ENCODE peak calls at places on chromosomes 6 and 20, in ten cellular contexts. R is cardiac muscle cell, S is HepG2, Z is stomach, B is MM.1S, C is adrenal gland, E is A549, A is Peyer's patch, T is dorsolateral prefrontal cortex, K is pancreas. N is an unnamed sample.

GRCh38 chr6:33607784-33608161 is 13.3 kb upstream of the ITPR3 start:
- DNase-seq in E (peak; percentile 51), R (no peak), C (no peak), B (peak; percentile 68), Z (peak; percentile 55), A (peak; percentile 78), T (no peak), K (peak; percentile 8), S (peak; percentile 79), N (no peak)

GRCh38 chr6:135675026-135675425 is 176.5 kb upstream of the PDE7B start:
- DNase-seq in B (no peak), T (no peak), E (no peak), S (no peak), A (no peak), K (no peak), R (no peak), C (no peak), Z (no peak), N (no peak)

GRCh38 chr6:169337881-169338445 is 84.3 kb upstream of the THBS2 start:
- DNase-seq in R (no peak), B (no peak), K (no peak), A (no peak), T (no peak), E (no peak), S (no peak), Z (no peak), C (no peak), N (no peak)

GRCh38 chr6:140774080-140774505 is 1358.6 kb upstream of the GJE1 start:
- DNase-seq in E (no peak), T (no peak), A (no peak), K (no peak), B (peak; percentile 58), C (no peak), Z (no peak), R (peak; percentile 81), S (no peak), N (no peak)

GRCh38 chr6:74891358-74891811 is 314.5 kb downstream of the COL12A1 start:
- DNase-seq in S (no peak), Z (no peak), B (no peak), E (no peak), K (no peak), T (no peak), A (no peak), R (peak; percentile 46), C (no peak), N (no peak)

GRCh38 chr6:141667580-141668309 is 465.0 kb upstream of the GJE1 start:
- DNase-seq in K (no peak), R (peak; percentile 7), C (no peak), B (no peak), E (no peak), A (no peak), S (no peak), T (no peak), Z (no peak), N (no peak)

GRCh38 chr20:32168184-32168910 is 39.2 kb downstream of the PLAGL2 start:
- DNase-seq in B (no peak), T (no peak), R (peak; percentile 77), C (peak; percentile 27), S (peak; percentile 49), Z (no peak), E (no peak), A (peak; percentile 5), K (no peak), N (no peak)

GRCh38 chr6:50586074-50586473 is 127.3 kb upstream of the TFAP2D start:
- DNase-seq in T (no peak), Z (no peak), K (peak; percentile 22), S (no peak), A (no peak), B (no peak), E (no peak), C (no peak), R (no peak), N (no peak)

GRCh38 chr6:18413320-18413830 is 26.2 kb downstream of the RNF144B start:
- DNase-seq in B (no peak), Z (no peak), E (no peak), T (no peak), A (no peak), K (no peak), S (no peak), C (no peak), R (no peak), N (no peak)

GRCh38 chr20:40562031-40562430 is 127.0 kb downstream of the MAFB start:
- DNase-seq in R (peak; percentile 6), C (peak; percentile 59), E (peak; percentile 19), K (no peak), Z (no peak), B (no peak), T (peak; percentile 32), S (no peak), A (no peak), N (no peak)

GRCh38 chr20:50292324-50293243 is 102.0 kb downstream of the CEBPB start:
- DNase-seq in C (peak; percentile 98), E (peak; percentile 97), R (peak; percentile 97), S (peak; percentile 97), B (no peak), A (peak; percentile 79), Z (peak; percentile 91), T (peak; percentile 87), K (peak; percentile 87), N (no peak)

GRCh38 chr6:17580518-17581048 is 19.5 kb upstream of the FAM8A1 start:
- DNase-seq in S (no peak), K (peak; percentile 74), A (peak; percentile 55), E (peak; percentile 43), Z (peak; percentile 35), B (no peak), R (peak; percentile 59), T (no peak), C (peak; percentile 57), N (no peak)

GRCh38 chr20:1633535-1633934 is 13.7 kb upstream of the SIRPB1 start:
- DNase-seq in Z (no peak), T (no peak), C (no peak), S (peak; percentile 66), B (no peak), A (no peak), R (peak; percentile 29), K (no peak), E (peak; percentile 19), N (no peak)

GRCh38 chr6:129866688-129867087 is 5.6 kb upstream of the TMEM244 start:
- DNase-seq in R (no peak), T (no peak), K (no peak), S (no peak), Z (no peak), C (no peak), B (no peak), E (no peak), A (no peak), N (no peak)

GRCh38 chr6:129865013-129865412 is 3.9 kb upstream of the TMEM244 start:
- DNase-seq in S (peak; percentile 13), B (no peak), C (no peak), Z (no peak), E (peak; percentile 16), T (no peak), A (no peak), R (no peak), K (no peak), N (no peak)

GRCh38 chr6:129871220-129871619 is 10.1 kb upstream of the TMEM244 start:
- DNase-seq in C (no peak), R (no peak), E (no peak), Z (no peak), K (no peak), A (no peak), T (no peak), S (no peak), B (no peak), N (no peak)

GRCh38 chr6:129863664-129864063 is 2.5 kb upstream of the TMEM244 start:
- DNase-seq in T (no peak), S (no peak), A (no peak), Z (no peak), C (no peak), E (no peak), B (no peak), K (no peak), R (no peak), N (no peak)

DNA sequence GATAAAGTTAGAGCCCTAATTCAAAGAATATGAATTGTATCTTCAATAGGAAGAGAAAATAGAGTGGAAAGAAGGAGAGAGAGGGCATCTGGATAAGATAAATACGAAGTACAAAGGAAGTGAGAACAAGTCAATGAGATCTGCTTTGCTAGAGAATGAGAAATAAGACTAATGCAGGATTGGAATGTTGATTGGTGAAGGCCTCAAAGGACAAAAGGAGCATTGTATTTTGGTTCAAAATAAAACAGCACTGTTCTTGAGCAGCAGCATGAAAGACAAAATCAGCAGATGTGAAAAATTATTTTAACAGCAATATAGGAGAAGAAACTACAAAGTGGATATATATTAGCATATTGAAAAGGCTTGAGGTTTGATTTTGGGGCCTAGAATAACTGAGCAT is 5.1 kb upstream of the TMEM244 start:
- DNase-seq in R (no peak), T (no peak), Z (no peak), S (no peak), B (no peak), E (no peak), K (no peak), C (no peak), A (no peak), N (no peak)
- H3K4me3 ChIP-seq in R (no peak overlapping the region), T (no peak overlapping the region), Z (no peak overlapping the region), S (no peak overlapping the region), B (no peak overlapping the region), E (no peak overlapping the region), K (no peak overlapping the region), C (no peak overlapping the region), A (no peak overlapping the region), N (no peak overlapping the region)

GRCh38 chr6:10202581-10202980 is 212.3 kb downstream of the TFAP2A start:
- DNase-seq in B (no peak), Z (no peak), R (no peak), S (no peak), E (no peak), K (no peak), T (no peak), A (no peak), C (no peak), N (no peak)
- H3K27ac ChIP-seq in B (no peak overlapping the region), Z (no peak overlapping the region), R (no peak overlapping the region), S (no peak overlapping the region), E (no peak overlapping the region), K (no peak overlapping the region), T (no peak overlapping the region), A (no peak overlapping the region), C (no peak overlapping the region), N (no peak overlapping the region)

DNA sequence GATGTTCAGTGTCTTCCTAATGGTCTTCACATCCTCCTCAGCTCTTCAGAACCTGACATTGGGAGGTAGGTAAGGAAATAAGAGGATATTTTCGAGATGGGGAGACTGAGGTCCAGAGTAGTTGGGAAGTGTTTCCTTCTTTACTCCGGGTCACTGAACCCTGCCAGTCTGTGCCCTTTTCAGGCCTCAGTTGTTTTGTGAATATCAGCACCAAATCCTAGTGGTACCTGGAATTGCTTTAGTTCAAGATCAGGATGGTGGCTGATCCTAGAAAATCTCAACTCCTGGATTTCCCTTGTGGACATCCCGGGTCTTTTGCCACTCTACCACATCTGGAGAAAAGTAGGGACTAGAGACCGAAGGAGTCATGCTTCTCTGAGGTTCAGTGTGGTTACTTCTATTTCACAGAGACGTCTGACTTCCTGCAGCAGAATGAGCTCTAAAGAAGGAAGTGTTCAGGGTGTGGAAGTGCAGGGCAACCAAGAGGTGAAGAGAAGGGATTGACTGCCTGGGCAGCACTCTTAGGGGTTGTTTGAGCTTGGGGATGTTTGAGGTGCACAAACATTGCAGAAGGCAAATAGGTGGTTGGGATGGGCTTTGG is 995 bp downstream of the STK4 start:
- DNase-seq in K (no peak), Z (no peak), E (no peak), S (peak; percentile 49), A (no peak), B (peak; percentile 60), T (no peak), R (peak; percentile 26), C (no peak), N (peak; percentile 49)
- TF ChIP-seq CTCF in K (no peak), Z (no peak), E (no peak), S (no peak), A (no peak), B (no peak), T (no peak), R (no peak), C (no peak), N (no peak)

GRCh38 chr6:35185971-35186370 is 27.8 kb upstream of the SCUBE3 start:
- DNase-seq in S (no peak), A (no peak), B (no peak), K (no peak), Z (no peak), T (no peak), C (no peak), E (no peak), R (no peak), N (no peak)
- H3K4me3 ChIP-seq in S (no peak overlapping the region), A (no peak overlapping the region), B (no peak overlapping the region), K (no peak overlapping the region), Z (no peak overlapping the region), T (no peak overlapping the region), C (no peak overlapping the region), E (no peak overlapping the region), R (no peak overlapping the region), N (no peak overlapping the region)

N was measured in CD8-positive, alpha-beta T cell.